ENCODE peak calls at places on chromosomes 12 and 14, in five cellular contexts. One of them, this sample, is unnamed. For H3K36me3, the result is how much of the 10 kb centered on the place peaks cover.

GRCh38 chr12:43586646-43587245 is 34.7 kb upstream of the ADAMTS20 start:
- DNase-seq in upper lobe of left lung: no peak
- DNase-seq in breast epithelium: no peak
- DNase-seq in H7: no peak
- DNase-seq in CD4-positive, CD25-positive, alpha-beta regulatory T cell: no peak
- DNase-seq in this sample: no peak

GRCh38 chr14:100193417-100194357 is 34.2 kb upstream of the DEGS2 start:
- DNase-seq in upper lobe of left lung: no peak
- DNase-seq in breast epithelium: peak
- DNase-seq in H7: peak
- DNase-seq in CD4-positive, CD25-positive, alpha-beta regulatory T cell: no peak
- DNase-seq in this sample: no peak

GRCh38 chr14:104096751-104097700 is 11.5 kb downstream of the ASPG start:
- DNase-seq in upper lobe of left lung: peak
- DNase-seq in breast epithelium: no peak
- DNase-seq in H7: peak
- DNase-seq in CD4-positive, CD25-positive, alpha-beta regulatory T cell: no peak
- DNase-seq in this sample: peak

GRCh38 chr12:19946549-19946948 is 421.8 kb upstream of the PDE3A start:
- DNase-seq in upper lobe of left lung: no peak
- DNase-seq in breast epithelium: no peak
- DNase-seq in H7: no peak
- DNase-seq in CD4-positive, CD25-positive, alpha-beta regulatory T cell: no peak
- DNase-seq in this sample: peak

GRCh38 chr12:95480230-95480629 is 6.3 kb downstream of the METAP2 start:
- DNase-seq in upper lobe of left lung: no peak
- DNase-seq in breast epithelium: no peak
- DNase-seq in H7: no peak
- DNase-seq in CD4-positive, CD25-positive, alpha-beta regulatory T cell: no peak
- DNase-seq in this sample: no peak

GRCh38 chr12:75334384-75335030 is at the start of gene GLIPR1L1:
- DNase-seq in upper lobe of left lung: peak
- DNase-seq in breast epithelium: peak
- DNase-seq in H7: peak
- DNase-seq in CD4-positive, CD25-positive, alpha-beta regulatory T cell: peak
- DNase-seq in this sample: peak

GRCh38 chr12:58433969-58434368 is 486.3 kb downstream of the LRIG3 start:
- DNase-seq in upper lobe of left lung: no peak
- DNase-seq in breast epithelium: no peak
- DNase-seq in H7: no peak
- DNase-seq in CD4-positive, CD25-positive, alpha-beta regulatory T cell: no peak
- DNase-seq in this sample: no peak

GRCh38 chr14:98571104-98571503 is 700.9 kb downstream of the BCL11B start:
- DNase-seq in upper lobe of left lung: no peak
- DNase-seq in breast epithelium: no peak
- DNase-seq in H7: no peak
- DNase-seq in CD4-positive, CD25-positive, alpha-beta regulatory T cell: no peak
- DNase-seq in this sample: no peak

GRCh38 chr14:89325959-89326358 is 91.1 kb downstream of the FOXN3 start:
- DNase-seq in upper lobe of left lung: no peak
- DNase-seq in breast epithelium: no peak
- DNase-seq in H7: no peak
- DNase-seq in CD4-positive, CD25-positive, alpha-beta regulatory T cell: no peak
- DNase-seq in this sample: no peak

GRCh38 chr12:46450279-46450748 is 77.7 kb upstream of the SLC38A2 start:
- DNase-seq in upper lobe of left lung: no peak
- DNase-seq in breast epithelium: peak
- DNase-seq in H7: no peak
- DNase-seq in CD4-positive, CD25-positive, alpha-beta regulatory T cell: no peak
- DNase-seq in this sample: peak

GRCh38 chr12:120162763-120163162 is 31.8 kb downstream of the GCN1 start:
- DNase-seq in upper lobe of left lung: no peak
- DNase-seq in breast epithelium: no peak
- DNase-seq in H7: no peak
- DNase-seq in CD4-positive, CD25-positive, alpha-beta regulatory T cell: no peak
- DNase-seq in this sample: no peak

GRCh38 chr14:64060199-64060545 is 207.4 kb downstream of the SYNE2 start:
- DNase-seq in upper lobe of left lung: no peak
- DNase-seq in breast epithelium: no peak
- DNase-seq in H7: no peak
- DNase-seq in CD4-positive, CD25-positive, alpha-beta regulatory T cell: no peak
- DNase-seq in this sample: no peak
- H3K4me3 ChIP-seq in upper lobe of left lung: no peak
- H3K4me3 ChIP-seq in breast epithelium: no peak
- H3K4me3 ChIP-seq in H7: no peak
- H3K4me3 ChIP-seq in CD4-positive, CD25-positive, alpha-beta regulatory T cell: no peak
- H3K4me3 ChIP-seq in this sample: no peak

DNA sequence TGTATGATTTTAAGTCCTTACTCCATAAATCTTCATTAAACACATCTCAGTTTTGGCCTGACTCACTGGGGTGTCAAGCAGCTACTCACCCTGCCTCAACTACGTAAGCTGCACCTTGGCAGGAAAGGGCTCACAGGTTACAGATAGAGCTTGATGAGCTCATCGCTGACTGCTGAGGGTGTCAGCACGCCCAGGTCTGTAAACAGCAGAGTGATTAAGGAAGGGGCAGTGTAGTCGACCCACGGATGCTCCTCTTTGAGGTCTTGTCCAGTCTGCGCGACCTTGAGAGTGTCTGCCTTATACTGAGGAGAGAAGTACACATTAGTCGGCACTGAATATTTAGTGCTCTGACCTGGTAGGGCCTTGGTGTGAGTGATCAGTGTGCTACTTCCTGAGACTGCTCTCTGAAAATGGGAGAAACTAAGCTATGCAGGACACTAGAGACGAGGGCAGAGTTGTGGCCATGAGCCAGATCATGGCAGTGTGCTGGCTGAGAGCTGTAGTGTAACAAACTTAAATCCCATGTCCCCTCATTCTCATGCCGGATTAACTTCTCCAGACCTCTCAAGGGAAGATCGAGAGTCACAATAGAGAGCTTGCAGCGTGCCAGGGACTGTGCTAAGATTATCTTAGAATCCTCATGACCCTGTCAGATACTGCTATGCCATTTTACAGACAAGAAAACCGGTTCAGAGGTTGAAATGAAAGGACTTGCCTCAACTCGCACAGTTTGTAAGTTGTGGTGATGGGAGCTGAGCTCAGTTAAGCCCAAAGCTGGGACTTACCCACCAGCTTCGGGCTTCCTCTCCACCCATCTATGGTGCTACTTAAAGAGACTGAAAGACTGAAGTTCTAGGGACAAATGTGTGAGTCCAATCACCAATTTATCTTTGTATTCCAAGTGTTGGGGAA is 11.6 kb downstream of the EIF2B1 start:
- DNase-seq in upper lobe of left lung: no peak
- DNase-seq in breast epithelium: no peak
- DNase-seq in H7: no peak
- DNase-seq in CD4-positive, CD25-positive, alpha-beta regulatory T cell: no peak
- DNase-seq in this sample: no peak
- H3K36me3 ChIP-seq in upper lobe of left lung: half or more
- H3K36me3 ChIP-seq in breast epithelium: under half
- H3K36me3 ChIP-seq in H7: under half
- H3K36me3 ChIP-seq in CD4-positive, CD25-positive, alpha-beta regulatory T cell: half or more
- H3K36me3 ChIP-seq in this sample: half or more

DNA sequence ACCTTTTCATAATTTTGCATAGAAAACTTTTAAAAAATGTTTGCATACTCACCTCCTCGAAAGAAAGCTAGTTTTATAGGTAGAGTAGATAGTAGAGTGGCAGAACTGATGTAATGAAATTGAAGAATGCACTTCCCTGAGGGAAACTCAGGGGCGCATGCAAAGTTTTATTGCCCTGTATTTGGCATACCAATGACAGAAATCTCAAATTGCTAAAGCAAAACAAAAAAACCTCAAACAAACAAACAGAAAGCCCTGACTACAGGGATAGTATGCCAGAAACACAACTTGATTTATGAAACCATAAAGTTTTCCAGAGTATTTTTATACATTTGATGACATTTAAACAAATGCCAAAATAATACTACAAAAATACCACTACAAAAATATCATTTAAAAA is 1.8 kb downstream of the RASSF9 start:
- DNase-seq in upper lobe of left lung: no peak
- DNase-seq in breast epithelium: no peak
- DNase-seq in H7: no peak
- DNase-seq in CD4-positive, CD25-positive, alpha-beta regulatory T cell: no peak
- DNase-seq in this sample: no peak
- H3K4me3 ChIP-seq in upper lobe of left lung: peak
- H3K4me3 ChIP-seq in breast epithelium: peak
- H3K4me3 ChIP-seq in H7: no peak
- H3K4me3 ChIP-seq in CD4-positive, CD25-positive, alpha-beta regulatory T cell: no peak
- H3K4me3 ChIP-seq in this sample: no peak

DNA sequence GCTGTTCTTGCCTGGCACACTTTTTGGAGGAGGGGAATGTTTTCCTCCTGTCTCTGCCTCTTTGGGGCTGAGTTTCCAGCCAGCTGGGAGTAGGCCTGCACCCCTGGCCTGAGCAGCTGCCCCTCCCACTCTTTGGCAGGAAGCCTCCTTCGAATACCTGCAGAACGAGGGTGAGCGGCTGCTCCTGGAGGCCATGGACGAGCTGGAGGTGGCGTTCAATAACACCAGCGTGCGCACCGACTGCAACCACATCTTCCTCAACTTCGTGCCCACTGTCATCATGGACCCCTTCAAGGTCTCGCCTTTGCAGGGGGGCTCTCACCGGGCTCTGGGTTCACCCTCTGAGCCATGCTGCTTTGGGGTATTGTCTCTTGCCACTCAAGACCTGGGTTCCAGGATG is 69.4 kb downstream of the FOXN4 start:
- DNase-seq in upper lobe of left lung: no peak
- DNase-seq in breast epithelium: no peak
- DNase-seq in H7: no peak
- DNase-seq in CD4-positive, CD25-positive, alpha-beta regulatory T cell: no peak
- DNase-seq in this sample: no peak
- H3K36me3 ChIP-seq in upper lobe of left lung: half or more
- H3K36me3 ChIP-seq in breast epithelium: under half
- H3K36me3 ChIP-seq in H7: under half
- H3K36me3 ChIP-seq in CD4-positive, CD25-positive, alpha-beta regulatory T cell: under half
- H3K36me3 ChIP-seq in this sample: under half

This sample was measured in BE2C.